ENCODE peak calls at places on chromosomes 11 and 22, in five cellular contexts. One of them, this sample, is unnamed.
A peak's percentile ranks its signal among the peaks of the same experiment; 100 is the strongest.

GRCh38 chr11:1878134-1879031 is 13.3 kb downstream of the PRR33 start:
- DNase-seq in GM13977: no peak
- DNase-seq in omental fat pad: no peak
- DNase-seq in activated CD8-positive, alpha-beta memory T cell treated with anti-CD3 and anti-CD28 coated beads for 48 hours: no peak
- DNase-seq in Kasumi-1: no peak
- DNase-seq in this sample: no peak

GRCh38 chr11:110069158-110069737 is 23.9 kb upstream of the ZC3H12C start:
- DNase-seq in Kasumi-1: peak; percentile 84
- DNase-seq in GM13977: no peak
- DNase-seq in activated CD8-positive, alpha-beta memory T cell treated with anti-CD3 and anti-CD28 coated beads for 48 hours: no peak
- DNase-seq in omental fat pad: no peak
- DNase-seq in this sample: no peak

GRCh38 chr11:115330693-115331482 is 173.3 kb downstream of the CADM1 start:
- DNase-seq in activated CD8-positive, alpha-beta memory T cell treated with anti-CD3 and anti-CD28 coated beads for 48 hours: no peak
- DNase-seq in Kasumi-1: no peak
- DNase-seq in omental fat pad: no peak
- DNase-seq in GM13977: no peak
- DNase-seq in this sample: no peak

GRCh38 chr22:19105867-19106802 is 16.1 kb downstream of the DGCR2 start:
- DNase-seq in Kasumi-1: no peak
- DNase-seq in omental fat pad: no peak
- DNase-seq in GM13977: no peak
- DNase-seq in activated CD8-positive, alpha-beta memory T cell treated with anti-CD3 and anti-CD28 coated beads for 48 hours: no peak
- DNase-seq in this sample: no peak

GRCh38 chr11:87028688-87029087 is 9.0 kb upstream of the TMEM135 start:
- DNase-seq in activated CD8-positive, alpha-beta memory T cell treated with anti-CD3 and anti-CD28 coated beads for 48 hours: no peak
- DNase-seq in Kasumi-1: no peak
- DNase-seq in GM13977: no peak
- DNase-seq in omental fat pad: no peak
- DNase-seq in this sample: no peak

GRCh38 chr22:42388130-42388797 is 43.9 kb downstream of the NFAM1 start:
- DNase-seq in Kasumi-1: no peak
- DNase-seq in GM13977: no peak
- DNase-seq in omental fat pad: no peak
- DNase-seq in activated CD8-positive, alpha-beta memory T cell treated with anti-CD3 and anti-CD28 coated beads for 48 hours: no peak
- DNase-seq in this sample: no peak

GRCh38 chr11:73968356-73968966 is 14.2 kb downstream of the UCP2 start:
- DNase-seq in GM13977: no peak
- DNase-seq in omental fat pad: no peak
- DNase-seq in Kasumi-1: no peak
- DNase-seq in activated CD8-positive, alpha-beta memory T cell treated with anti-CD3 and anti-CD28 coated beads for 48 hours: no peak
- DNase-seq in this sample: no peak

GRCh38 chr22:27311666-27312566 is 489.6 kb downstream of the MN1 start:
- DNase-seq in activated CD8-positive, alpha-beta memory T cell treated with anti-CD3 and anti-CD28 coated beads for 48 hours: no peak
- DNase-seq in Kasumi-1: no peak
- DNase-seq in omental fat pad: no peak
- DNase-seq in GM13977: no peak
- DNase-seq in this sample: no peak

GRCh38 chr11:116931206-116931953 is 94.0 kb upstream of the APOA1 start:
- DNase-seq in GM13977: no peak
- DNase-seq in omental fat pad: no peak
- DNase-seq in activated CD8-positive, alpha-beta memory T cell treated with anti-CD3 and anti-CD28 coated beads for 48 hours: no peak
- DNase-seq in Kasumi-1: peak; percentile 22
- DNase-seq in this sample: no peak

GRCh38 chr22:32850591-32851517 is 49.3 kb downstream of the TIMP3 start:
- DNase-seq in GM13977: no peak
- DNase-seq in Kasumi-1: no peak
- DNase-seq in activated CD8-positive, alpha-beta memory T cell treated with anti-CD3 and anti-CD28 coated beads for 48 hours: no peak
- DNase-seq in omental fat pad: peak; percentile 40
- DNase-seq in this sample: no peak

GRCh38 chr11:11083441-11083840 is 225.6 kb upstream of the ZBED5 start:
- DNase-seq in GM13977: no peak
- DNase-seq in Kasumi-1: no peak
- DNase-seq in omental fat pad: no peak
- DNase-seq in activated CD8-positive, alpha-beta memory T cell treated with anti-CD3 and anti-CD28 coated beads for 48 hours: no peak
- DNase-seq in this sample: no peak

GRCh38 chr11:66188580-66188979 is 79.9 kb upstream of the RAB1B start:
- DNase-seq in GM13977: no peak
- DNase-seq in Kasumi-1: peak; percentile 29
- DNase-seq in activated CD8-positive, alpha-beta memory T cell treated with anti-CD3 and anti-CD28 coated beads for 48 hours: no peak
- DNase-seq in omental fat pad: no peak
- DNase-seq in this sample: no peak

GRCh38 chr11:75319035-75319877 is 32.2 kb downstream of the ARRB1 start:
- DNase-seq in GM13977: no peak
- DNase-seq in activated CD8-positive, alpha-beta memory T cell treated with anti-CD3 and anti-CD28 coated beads for 48 hours: no peak
- DNase-seq in Kasumi-1: no peak
- DNase-seq in omental fat pad: no peak
- DNase-seq in this sample: no peak

GRCh38 chr22:46240073-46240472 is 10.0 kb downstream of the CDPF1 start:
- DNase-seq in omental fat pad: no peak
- DNase-seq in Kasumi-1: no peak
- DNase-seq in GM13977: no peak
- DNase-seq in activated CD8-positive, alpha-beta memory T cell treated with anti-CD3 and anti-CD28 coated beads for 48 hours: no peak
- DNase-seq in this sample: no peak

GRCh38 chr11:130166457-130166784 is 6.8 kb downstream of the ST14 start:
- DNase-seq in GM13977: no peak
- DNase-seq in Kasumi-1: no peak
- DNase-seq in omental fat pad: no peak
- DNase-seq in activated CD8-positive, alpha-beta memory T cell treated with anti-CD3 and anti-CD28 coated beads for 48 hours: no peak
- DNase-seq in this sample: no peak

GRCh38 chr11:123221611-123222010 is 26.6 kb upstream of the CLMP start:
- DNase-seq in Kasumi-1: no peak
- DNase-seq in GM13977: no peak
- DNase-seq in omental fat pad: no peak
- DNase-seq in activated CD8-positive, alpha-beta memory T cell treated with anti-CD3 and anti-CD28 coated beads for 48 hours: no peak
- DNase-seq in this sample: no peak

GRCh38 chr11:109423114-109423859 is 1.3 kb downstream of the C11orf87 start:
- DNase-seq in omental fat pad: no peak
- DNase-seq in Kasumi-1: peak; percentile 33
- DNase-seq in GM13977: peak; percentile 21
- DNase-seq in activated CD8-positive, alpha-beta memory T cell treated with anti-CD3 and anti-CD28 coated beads for 48 hours: no peak
- DNase-seq in this sample: no peak